ENCODE peak calls at places on chromosomes 3 and 15, in ten cellular contexts. X is CD8-positive, alpha-beta T cell; R is fibroblast of the aortic adventitia; A is coronary artery; Y is tibial artery; H is cardiac muscle cell; P is sigmoid colon; U is LNCaP clone FGC; B is PC-9; N is ovary. Z is an unnamed sample.

GRCh38 chr15:91821458-91821857 is 32.0 kb upstream of the SLCO3A1 start:
- DNase-seq in X (no peak), R (no peak), A (no peak), Y (no peak), H (no peak), P (no peak), U (no peak), B (no peak), N (no peak), Z (no peak)

GRCh38 chr3:185200639-185201038 is 47.8 kb upstream of the C3orf70 start:
- DNase-seq in X (no peak), R (peak; percentile 83), A (no peak), Y (no peak), H (no peak), P (no peak), U (no peak), B (peak; percentile 38), N (no peak), Z (no peak)

GRCh38 chr3:100103558-100104441 is 10.5 kb downstream of the FILIP1L start:
- DNase-seq in X (no peak), R (no peak), A (no peak), Y (no peak), H (no peak), P (no peak), U (peak; percentile 96), B (no peak), N (no peak), Z (no peak)

GRCh38 chr3:161208931-161209330 is 12.2 kb upstream of the NMD3 start:
- DNase-seq in X (no peak), R (no peak), A (no peak), Y (no peak), H (no peak), P (no peak), U (no peak), B (no peak), N (no peak), Z (no peak)

GRCh38 chr3:195892355-195893120 is 15.8 kb downstream of the TNK2 start:
- DNase-seq in X (no peak), R (peak; percentile 83), A (no peak), Y (peak; percentile 90), H (peak; percentile 76), P (peak; percentile 93), U (no peak), B (no peak), N (peak; percentile 64), Z (no peak)

GRCh38 chr15:70856177-70856883 is 2.4 kb upstream of the LARP6 start:
- DNase-seq in X (no peak), R (peak; percentile 73), A (no peak), Y (no peak), H (no peak), P (no peak), U (no peak), B (no peak), N (no peak), Z (no peak)

GRCh38 chr15:73677146-73677607 is 7.0 kb upstream of the CD276 start:
- DNase-seq in X (peak; percentile 41), R (peak; percentile 84), A (no peak), Y (peak; percentile 84), H (peak; percentile 78), P (peak; percentile 85), U (no peak), B (peak; percentile 50), N (peak; percentile 80), Z (peak; percentile 43)

GRCh38 chr3:34793066-34793465 is 846.3 kb upstream of the ARPP21 start:
- DNase-seq in X (no peak), R (no peak), A (no peak), Y (no peak), H (no peak), P (no peak), U (peak; percentile 6), B (no peak), N (no peak), Z (no peak)

GRCh38 chr3:127185268-127185667 is 7.7 kb upstream of the PRR23E start:
- DNase-seq in X (no peak), R (peak; percentile 2), A (no peak), Y (no peak), H (no peak), P (no peak), U (no peak), B (no peak), N (no peak), Z (no peak)

GRCh38 chr15:82966671-82967071 is 14.2 kb upstream of the HOMER2 start:
- DNase-seq in X (no peak), R (no peak), A (no peak), Y (no peak), H (no peak), P (no peak), U (no peak), B (no peak), N (no peak), Z (peak; percentile 45)

GRCh38 chr3:99765042-99765942 is 52.4 kb upstream of the CMSS1 start:
- DNase-seq in X (no peak), R (peak; percentile 83), A (no peak), Y (no peak), H (no peak), P (no peak), U (no peak), B (no peak), N (no peak), Z (no peak)

GRCh38 chr15:28983432-28984311 is 97.9 kb downstream of the APBA2 start:
- DNase-seq in X (no peak), R (no peak), A (no peak), Y (no peak), H (no peak), P (no peak), U (no peak), B (no peak), N (no peak), Z (no peak)

GRCh38 chr15:91926871-91927270 is 73.4 kb downstream of the SLCO3A1 start:
- DNase-seq in X (no peak), R (peak; percentile 18), A (no peak), Y (no peak), H (peak; percentile 61), P (no peak), U (no peak), B (no peak), N (no peak), Z (no peak)

GRCh38 chr3:139737682-139738361 is 60.0 kb upstream of the NMNAT3 start:
- DNase-seq in X (no peak), R (no peak), A (no peak), Y (no peak), H (no peak), P (no peak), U (no peak), B (no peak), N (no peak), Z (no peak)

DNA sequence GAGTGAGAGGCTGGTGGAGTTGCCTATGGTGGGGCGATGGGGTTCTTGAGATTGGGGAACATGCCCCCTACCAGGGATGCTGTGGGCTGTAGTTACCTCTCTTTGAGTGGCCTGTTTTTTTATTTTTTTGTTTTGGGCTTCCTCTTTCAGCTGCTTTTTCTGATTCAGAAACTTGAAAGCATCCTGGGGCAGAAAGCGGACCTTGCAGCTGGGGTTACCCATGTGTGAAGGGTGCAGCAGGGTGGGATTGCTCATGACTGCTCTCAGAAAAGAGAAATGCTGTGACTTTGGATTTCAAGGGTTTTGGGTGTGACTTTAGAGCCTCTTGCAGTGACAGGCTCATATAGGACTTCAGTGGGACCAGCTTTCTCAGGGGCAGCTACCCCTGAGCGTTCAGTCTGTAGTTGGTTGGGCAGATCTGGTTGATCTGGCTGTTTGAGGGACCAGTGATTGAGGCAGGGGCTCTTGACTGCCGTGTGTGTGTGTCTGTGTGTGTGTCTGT is 1.8 kb downstream of the LIMD1 start:
- DNase-seq in X (no peak), R (no peak), A (no peak), Y (peak; percentile 64), H (no peak), P (no peak), U (no peak), B (no peak), N (no peak), Z (no peak)
- H3K4me3 ChIP-seq in X (no peak overlapping the region), R (peak overlapping the region; percentile 74), A (peak overlapping the region; percentile 86), Y (peak overlapping the region; percentile 86), H (peak overlapping the region; percentile 6), P (peak overlapping the region; percentile 68), U (peak overlapping the region; percentile 69), B (peak overlapping the region; percentile 64), N (peak overlapping the region; percentile 14), Z (no peak overlapping the region)

DNA sequence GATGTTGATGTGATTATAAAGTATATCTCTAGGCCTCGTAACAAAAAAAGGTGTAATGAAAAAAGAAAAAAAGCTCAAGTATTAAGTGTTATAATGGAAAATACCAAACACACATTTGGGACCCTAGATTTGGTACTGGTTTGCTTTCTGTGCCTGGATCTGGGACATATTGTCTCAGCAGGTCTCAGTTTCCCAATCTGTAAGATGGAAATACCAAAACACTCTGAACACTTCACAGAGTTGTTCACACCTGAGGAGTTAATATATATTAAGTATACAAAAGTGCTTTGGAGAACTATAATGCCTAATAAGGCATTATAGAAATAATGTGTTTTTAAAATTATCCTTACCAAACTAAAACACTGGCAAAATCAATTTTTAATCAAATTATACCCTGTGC is 60.0 kb downstream of the CLASP2 start:
- DNase-seq in X (no peak), R (no peak), A (no peak), Y (no peak), H (no peak), P (no peak), U (no peak), B (no peak), N (no peak), Z (no peak)
- H3K4me3 ChIP-seq in X (peak overlapping the region; percentile 36), R (no peak overlapping the region), A (peak overlapping the region; percentile 71), Y (peak overlapping the region; percentile 44), H (peak overlapping the region; percentile 42), P (peak overlapping the region; percentile 59), U (no peak overlapping the region), B (no peak overlapping the region), N (peak overlapping the region; percentile 48), Z (no peak overlapping the region)

GRCh38 chr3:32078864-32079263 is 27.6 kb upstream of the GPD1L start:
- DNase-seq in X (no peak), R (no peak), A (no peak), Y (no peak), H (no peak), P (no peak), U (no peak), B (no peak), N (no peak), Z (no peak)
- H3K4me3 ChIP-seq in X (no peak overlapping the region), R (no peak overlapping the region), A (no peak overlapping the region), Y (no peak overlapping the region), H (no peak overlapping the region), P (no peak overlapping the region), U (no peak overlapping the region), B (no peak overlapping the region), N (no peak overlapping the region), Z (no peak overlapping the region)

GRCh38 chr15:62453979-62454378 is 288.9 kb upstream of the C2CD4B start:
- DNase-seq in X (no peak), R (peak; percentile 66), A (no peak), Y (no peak), H (no peak), P (peak; percentile 47), U (no peak), B (no peak), N (no peak), Z (no peak)
- H3K4me3 ChIP-seq in X (no peak overlapping the region), R (no peak overlapping the region), A (peak overlapping the region; percentile 22), Y (no peak overlapping the region), H (no peak overlapping the region), P (no peak overlapping the region), U (no peak overlapping the region), B (no peak overlapping the region), N (no peak overlapping the region), Z (no peak overlapping the region)